ENCODE peak calls at places on chromosomes 5 and 9, in ten cellular contexts. One of them, this sample, is unnamed.

GRCh38 chr9:69898714-69899209 is 78.1 kb downstream of the CFAP95 start:
- DNase-seq in cardiac fibroblast: peak; percentile 96
- DNase-seq in cardiac muscle cell: peak; percentile 64
- DNase-seq in fibroblast of lung: peak; percentile 98
- DNase-seq in IMR-90: peak; percentile 92
- DNase-seq in lower lobe of right lung: no peak
- DNase-seq in foreskin keratinocyte: peak; percentile 94
- DNase-seq in GM12865: no peak
- DNase-seq in BE2C: no peak
- DNase-seq in SK-N-SH: no peak
- DNase-seq in this sample: no peak

GRCh38 chr9:107484117-107484723 is 5.3 kb downstream of the KLF4 start:
- DNase-seq in cardiac fibroblast: peak; percentile 88
- DNase-seq in cardiac muscle cell: peak; percentile 90
- DNase-seq in fibroblast of lung: peak; percentile 64
- DNase-seq in IMR-90: peak; percentile 81
- DNase-seq in lower lobe of right lung: no peak
- DNase-seq in foreskin keratinocyte: peak; percentile 67
- DNase-seq in GM12865: peak; percentile 71
- DNase-seq in BE2C: peak; percentile 28
- DNase-seq in SK-N-SH: peak; percentile 52
- DNase-seq in this sample: peak; percentile 57

GRCh38 chr9:134403682-134404301 is 77.5 kb downstream of the RXRA start:
- DNase-seq in cardiac fibroblast: peak; percentile 77
- DNase-seq in cardiac muscle cell: peak; percentile 96
- DNase-seq in fibroblast of lung: peak; percentile 97
- DNase-seq in IMR-90: peak; percentile 87
- DNase-seq in lower lobe of right lung: peak; percentile 86
- DNase-seq in foreskin keratinocyte: no peak
- DNase-seq in GM12865: peak; percentile 66
- DNase-seq in BE2C: no peak
- DNase-seq in SK-N-SH: no peak
- DNase-seq in this sample: no peak

GRCh38 chr5:14199902-14200301 is 56.8 kb downstream of the TRIO start:
- DNase-seq in cardiac fibroblast: no peak
- DNase-seq in cardiac muscle cell: no peak
- DNase-seq in fibroblast of lung: peak; percentile 49
- DNase-seq in IMR-90: no peak
- DNase-seq in lower lobe of right lung: no peak
- DNase-seq in foreskin keratinocyte: no peak
- DNase-seq in GM12865: no peak
- DNase-seq in BE2C: no peak
- DNase-seq in SK-N-SH: no peak
- DNase-seq in this sample: no peak

GRCh38 chr9:38047301-38048251 is 21.5 kb downstream of the SHB start:
- DNase-seq in cardiac fibroblast: peak; percentile 95
- DNase-seq in cardiac muscle cell: peak; percentile 86
- DNase-seq in fibroblast of lung: peak; percentile 98
- DNase-seq in IMR-90: peak; percentile 95
- DNase-seq in lower lobe of right lung: peak; percentile 75
- DNase-seq in foreskin keratinocyte: peak; percentile 84
- DNase-seq in GM12865: no peak
- DNase-seq in BE2C: no peak
- DNase-seq in SK-N-SH: no peak
- DNase-seq in this sample: no peak

GRCh38 chr9:128528445-128529160 is 23.8 kb upstream of the SPTAN1 start:
- DNase-seq in cardiac fibroblast: peak; percentile 47
- DNase-seq in cardiac muscle cell: peak; percentile 9
- DNase-seq in fibroblast of lung: peak; percentile 64
- DNase-seq in IMR-90: peak; percentile 20
- DNase-seq in lower lobe of right lung: no peak
- DNase-seq in foreskin keratinocyte: peak; percentile 4
- DNase-seq in GM12865: no peak
- DNase-seq in BE2C: no peak
- DNase-seq in SK-N-SH: no peak
- DNase-seq in this sample: no peak

GRCh38 chr9:115640887-115641286 is 512.7 kb upstream of the PAPPA start:
- DNase-seq in cardiac fibroblast: peak; percentile 95
- DNase-seq in cardiac muscle cell: peak; percentile 71
- DNase-seq in fibroblast of lung: peak; percentile 94
- DNase-seq in IMR-90: peak; percentile 87
- DNase-seq in lower lobe of right lung: no peak
- DNase-seq in foreskin keratinocyte: peak; percentile 95
- DNase-seq in GM12865: no peak
- DNase-seq in BE2C: no peak
- DNase-seq in SK-N-SH: no peak
- DNase-seq in this sample: no peak

GRCh38 chr5:14054111-14054854 is 88.9 kb upstream of the TRIO start:
- DNase-seq in cardiac fibroblast: no peak
- DNase-seq in cardiac muscle cell: no peak
- DNase-seq in fibroblast of lung: peak; percentile 27
- DNase-seq in IMR-90: peak; percentile 89
- DNase-seq in lower lobe of right lung: no peak
- DNase-seq in foreskin keratinocyte: no peak
- DNase-seq in GM12865: no peak
- DNase-seq in BE2C: no peak
- DNase-seq in SK-N-SH: no peak
- DNase-seq in this sample: no peak

GRCh38 chr9:116689633-116690032 is 2.5 kb downstream of the TRIM32 start:
- DNase-seq in cardiac fibroblast: no peak
- DNase-seq in cardiac muscle cell: no peak
- DNase-seq in fibroblast of lung: no peak
- DNase-seq in IMR-90: no peak
- DNase-seq in lower lobe of right lung: no peak
- DNase-seq in foreskin keratinocyte: no peak
- DNase-seq in GM12865: no peak
- DNase-seq in BE2C: no peak
- DNase-seq in SK-N-SH: no peak
- DNase-seq in this sample: no peak

GRCh38 chr9:124296094-124296493 is 38.3 kb downstream of the NEK6 start:
- DNase-seq in cardiac fibroblast: no peak
- DNase-seq in cardiac muscle cell: no peak
- DNase-seq in fibroblast of lung: no peak
- DNase-seq in IMR-90: no peak
- DNase-seq in lower lobe of right lung: no peak
- DNase-seq in foreskin keratinocyte: no peak
- DNase-seq in GM12865: no peak
- DNase-seq in BE2C: no peak
- DNase-seq in SK-N-SH: peak; percentile 48
- DNase-seq in this sample: no peak

GRCh38 chr9:137041134-137041533 is 4.8 kb downstream of the NPDC1 start:
- DNase-seq in cardiac fibroblast: no peak
- DNase-seq in cardiac muscle cell: no peak
- DNase-seq in fibroblast of lung: no peak
- DNase-seq in IMR-90: no peak
- DNase-seq in lower lobe of right lung: no peak
- DNase-seq in foreskin keratinocyte: no peak
- DNase-seq in GM12865: no peak
- DNase-seq in BE2C: peak; percentile 76
- DNase-seq in SK-N-SH: no peak
- DNase-seq in this sample: no peak

GRCh38 chr5:40781843-40782409 is 16.2 kb downstream of the PRKAA1 start:
- DNase-seq in cardiac fibroblast: peak; percentile 66
- DNase-seq in cardiac muscle cell: peak; percentile 87
- DNase-seq in fibroblast of lung: peak; percentile 63
- DNase-seq in IMR-90: peak; percentile 77
- DNase-seq in lower lobe of right lung: no peak
- DNase-seq in foreskin keratinocyte: no peak
- DNase-seq in GM12865: no peak
- DNase-seq in BE2C: no peak
- DNase-seq in SK-N-SH: no peak
- DNase-seq in this sample: no peak

DNA sequence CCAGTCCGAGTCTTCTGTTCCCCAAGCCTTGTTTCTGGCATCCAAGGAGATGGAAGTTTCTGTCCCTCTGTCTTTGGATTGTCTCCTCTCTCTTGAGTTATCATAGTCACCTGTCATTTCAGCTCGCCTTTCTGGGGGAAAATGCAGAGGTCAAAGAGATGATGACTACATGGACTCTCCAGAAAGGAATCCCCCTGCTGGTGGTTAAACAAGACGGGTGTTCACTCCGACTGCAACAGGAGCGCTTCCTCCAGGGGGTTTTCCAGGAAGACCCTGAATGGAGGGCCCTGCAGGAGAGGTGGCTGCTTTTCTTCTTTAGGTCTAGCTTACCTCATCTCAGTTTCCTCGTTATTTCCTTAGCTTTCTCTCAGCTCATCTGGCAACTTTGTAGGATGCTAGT is 25.1 kb downstream of the ERAP2 start:
- DNase-seq in cardiac fibroblast: no peak
- DNase-seq in cardiac muscle cell: no peak
- DNase-seq in fibroblast of lung: no peak
- DNase-seq in IMR-90: no peak
- DNase-seq in lower lobe of right lung: no peak
- DNase-seq in foreskin keratinocyte: no peak
- DNase-seq in GM12865: peak; percentile 57
- DNase-seq in BE2C: no peak
- DNase-seq in SK-N-SH: no peak
- DNase-seq in this sample: no peak
- TF ChIP-seq CTCF in cardiac fibroblast: no peak
- TF ChIP-seq CTCF in cardiac muscle cell: peak; percentile 6
- TF ChIP-seq CTCF in fibroblast of lung: no peak
- TF ChIP-seq CTCF in IMR-90: peak; percentile 7
- TF ChIP-seq CTCF in lower lobe of right lung: no peak
- TF ChIP-seq CTCF in foreskin keratinocyte: peak; percentile 22
- TF ChIP-seq CTCF in GM12865: peak; percentile 11
- TF ChIP-seq CTCF in BE2C: peak; percentile 44
- TF ChIP-seq CTCF in SK-N-SH: no peak
- TF ChIP-seq CTCF in this sample: no peak

DNA sequence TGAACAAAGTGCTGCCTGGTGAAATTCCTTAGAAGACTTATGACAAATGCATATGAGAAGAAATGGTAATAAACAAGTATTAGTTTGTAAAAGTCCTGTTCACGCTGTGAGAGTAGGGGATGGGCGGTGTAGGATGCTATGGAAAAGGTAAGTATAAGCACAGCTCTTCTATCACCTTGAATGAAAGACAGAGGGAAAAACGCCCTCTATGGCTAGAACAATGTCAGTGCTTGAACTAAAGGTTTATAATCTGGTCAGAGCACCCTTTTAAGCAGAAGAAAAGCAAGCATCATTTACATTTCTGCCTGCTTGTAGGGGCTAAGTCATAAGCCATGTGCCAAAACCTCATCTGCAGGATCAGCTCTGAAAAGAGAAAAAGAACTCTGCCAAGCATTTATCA is 115.2 kb downstream of the LHFPL2 start:
- DNase-seq in cardiac fibroblast: peak; percentile 65
- DNase-seq in cardiac muscle cell: no peak
- DNase-seq in fibroblast of lung: no peak
- DNase-seq in IMR-90: peak; percentile 38
- DNase-seq in lower lobe of right lung: no peak
- DNase-seq in foreskin keratinocyte: no peak
- DNase-seq in GM12865: peak; percentile 45
- DNase-seq in BE2C: no peak
- DNase-seq in SK-N-SH: no peak
- DNase-seq in this sample: peak; percentile 64
- TF ChIP-seq CTCF in cardiac fibroblast: peak; percentile 46
- TF ChIP-seq CTCF in cardiac muscle cell: peak; percentile 51
- TF ChIP-seq CTCF in fibroblast of lung: no peak
- TF ChIP-seq CTCF in IMR-90: peak; percentile 48
- TF ChIP-seq CTCF in lower lobe of right lung: peak; percentile 23
- TF ChIP-seq CTCF in foreskin keratinocyte: peak; percentile 61
- TF ChIP-seq CTCF in GM12865: peak; percentile 38
- TF ChIP-seq CTCF in BE2C: peak; percentile 63
- TF ChIP-seq CTCF in SK-N-SH: peak; percentile 57
- TF ChIP-seq CTCF in this sample: peak; percentile 39

GRCh38 chr5:131396882-131397281 is 133.0 kb downstream of the CDC42SE2 start:
- DNase-seq in cardiac fibroblast: no peak
- DNase-seq in cardiac muscle cell: no peak
- DNase-seq in fibroblast of lung: no peak
- DNase-seq in IMR-90: no peak
- DNase-seq in lower lobe of right lung: no peak
- DNase-seq in foreskin keratinocyte: no peak
- DNase-seq in GM12865: no peak
- DNase-seq in BE2C: no peak
- DNase-seq in SK-N-SH: no peak
- DNase-seq in this sample: no peak

GRCh38 chr5:131392461-131393095 is 128.7 kb downstream of the CDC42SE2 start:
- DNase-seq in cardiac fibroblast: no peak
- DNase-seq in cardiac muscle cell: no peak
- DNase-seq in fibroblast of lung: no peak
- DNase-seq in IMR-90: no peak
- DNase-seq in lower lobe of right lung: no peak
- DNase-seq in foreskin keratinocyte: no peak
- DNase-seq in GM12865: no peak
- DNase-seq in BE2C: no peak
- DNase-seq in SK-N-SH: no peak
- DNase-seq in this sample: no peak

GRCh38 chr5:131393498-131393968 is 129.7 kb downstream of the CDC42SE2 start:
- DNase-seq in cardiac fibroblast: no peak
- DNase-seq in cardiac muscle cell: peak; percentile 36
- DNase-seq in fibroblast of lung: peak; percentile 75
- DNase-seq in IMR-90: no peak
- DNase-seq in lower lobe of right lung: no peak
- DNase-seq in foreskin keratinocyte: no peak
- DNase-seq in GM12865: no peak
- DNase-seq in BE2C: no peak
- DNase-seq in SK-N-SH: no peak
- DNase-seq in this sample: no peak

GRCh38 chr5:131396015-131396414 is 132.2 kb downstream of the CDC42SE2 start:
- DNase-seq in cardiac fibroblast: no peak
- DNase-seq in cardiac muscle cell: no peak
- DNase-seq in fibroblast of lung: no peak
- DNase-seq in IMR-90: no peak
- DNase-seq in lower lobe of right lung: no peak
- DNase-seq in foreskin keratinocyte: no peak
- DNase-seq in GM12865: peak; percentile 70
- DNase-seq in BE2C: no peak
- DNase-seq in SK-N-SH: no peak
- DNase-seq in this sample: peak; percentile 61

GRCh38 chr5:131394128-131394527 is 130.3 kb downstream of the CDC42SE2 start:
- DNase-seq in cardiac fibroblast: peak; percentile 39
- DNase-seq in cardiac muscle cell: peak; percentile 63
- DNase-seq in fibroblast of lung: peak; percentile 62
- DNase-seq in IMR-90: peak; percentile 69
- DNase-seq in lower lobe of right lung: no peak
- DNase-seq in foreskin keratinocyte: no peak
- DNase-seq in GM12865: peak; percentile 67
- DNase-seq in BE2C: no peak
- DNase-seq in SK-N-SH: no peak
- DNase-seq in this sample: peak; percentile 41
- TF ChIP-seq CTCF in cardiac fibroblast: no peak
- TF ChIP-seq CTCF in cardiac muscle cell: no peak
- TF ChIP-seq CTCF in fibroblast of lung: no peak
- TF ChIP-seq CTCF in IMR-90: no peak
- TF ChIP-seq CTCF in lower lobe of right lung: no peak
- TF ChIP-seq CTCF in foreskin keratinocyte: no peak
- TF ChIP-seq CTCF in GM12865: no peak
- TF ChIP-seq CTCF in BE2C: no peak
- TF ChIP-seq CTCF in SK-N-SH: no peak
- TF ChIP-seq CTCF in this sample: no peak

DNA sequence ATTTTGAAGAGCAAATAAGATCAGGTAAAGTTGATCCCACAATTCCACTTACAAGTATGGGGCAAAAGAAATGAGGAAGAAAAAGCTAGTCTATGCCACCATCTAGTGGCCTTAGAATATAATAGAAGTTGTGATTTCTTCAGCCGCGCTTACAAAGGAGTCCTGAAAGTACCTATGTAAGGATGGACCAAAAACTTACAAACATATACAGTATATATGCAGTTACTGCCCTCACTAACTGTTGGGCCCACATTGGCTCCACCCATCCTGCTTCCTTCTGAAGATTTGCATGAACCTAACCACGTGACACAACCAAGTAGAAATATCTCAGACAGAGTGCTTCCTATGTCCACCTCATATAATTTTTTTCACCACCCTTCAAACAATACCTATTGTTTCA is 11.7 kb upstream of the OR13D1 start:
- DNase-seq in cardiac fibroblast: peak; percentile 78
- DNase-seq in cardiac muscle cell: peak; percentile 70
- DNase-seq in fibroblast of lung: peak; percentile 41
- DNase-seq in IMR-90: peak; percentile 51
- DNase-seq in lower lobe of right lung: no peak
- DNase-seq in foreskin keratinocyte: peak; percentile 45
- DNase-seq in GM12865: peak; percentile 54
- DNase-seq in BE2C: no peak
- DNase-seq in SK-N-SH: peak; percentile 25
- DNase-seq in this sample: peak; percentile 30
- TF ChIP-seq CTCF in cardiac fibroblast: peak; percentile 38
- TF ChIP-seq CTCF in cardiac muscle cell: peak; percentile 46
- TF ChIP-seq CTCF in fibroblast of lung: peak; percentile 40
- TF ChIP-seq CTCF in IMR-90: peak; percentile 57
- TF ChIP-seq CTCF in lower lobe of right lung: peak; percentile 34
- TF ChIP-seq CTCF in foreskin keratinocyte: peak; percentile 73
- TF ChIP-seq CTCF in GM12865: peak; percentile 26
- TF ChIP-seq CTCF in BE2C: peak; percentile 53
- TF ChIP-seq CTCF in SK-N-SH: peak; percentile 67
- TF ChIP-seq CTCF in this sample: peak; percentile 15

This sample was measured in GM13976.